ENCODE peak calls at places on chromosomes 16 and 17, in four cellular contexts. R is stimulated activated CD4-positive, alpha-beta T cell treated with anti-CD3 and anti-CD28 coated beads, Interleukin-1b, Interleukin-23, amount 100 ng/mL, for 1 hour; Q is psoas muscle; U is CD4-positive, alpha-beta T cell. X is an unnamed sample.
A peak's percentile ranks its signal among the peaks of the same experiment; 100 is the strongest.

GRCh38 chr16:71726491-71727319 is 2.2 kb upstream of the PHLPP2 start:
- DNase-seq in R (no peak), Q (no peak), U (no peak), X (no peak)

GRCh38 chr16:84928679-84929420 is 82.5 kb downstream of the ZDHHC7 start:
- DNase-seq in R (no peak), Q (peak; percentile 92), U (no peak), X (no peak)

GRCh38 chr17:19986941-19987714 is 9.5 kb upstream of the AKAP10 start:
- DNase-seq in R (no peak), Q (no peak), U (no peak), X (no peak)

GRCh38 chr17:77451894-77452852 is 311.4 kb downstream of the SEC14L1 start:
- DNase-seq in R (no peak), Q (peak; percentile 77), U (no peak), X (peak; percentile 20)

GRCh38 chr17:44314869-44315661 is 6.7 kb downstream of the RUNDC3A start:
- DNase-seq in R (no peak), Q (no peak), U (no peak), X (no peak)

GRCh38 chr17:81715107-81715871 is 3.2 kb downstream of the SLC25A10 start:
- DNase-seq in R (no peak), Q (peak; percentile 39), U (no peak), X (no peak)

GRCh38 chr17:42695500-42695899 is 13.2 kb downstream of the CNTNAP1 start:
- DNase-seq in R (no peak), Q (peak; percentile 30), U (no peak), X (no peak)

GRCh38 chr17:59361386-59361785 is 29.9 kb downstream of the YPEL2 start:
- DNase-seq in R (no peak), Q (no peak), U (no peak), X (no peak)

GRCh38 chr16:6279261-6279660 is 1053.4 kb upstream of the RBFOX1 start:
- DNase-seq in R (no peak), Q (no peak), U (no peak), X (no peak)

GRCh38 chr17:7445011-7445927 is at the start of gene CHRNB1:
- DNase-seq in R (no peak), Q (peak; percentile 95), U (peak; percentile 24), X (no peak)

GRCh38 chr16:48335961-48336360 is 49.3 kb downstream of the SIAH1 start:
- DNase-seq in R (no peak), Q (no peak), U (no peak), X (no peak)

GRCh38 chr17:74785096-74785980 is 9.2 kb upstream of the NAT9 start:
- DNase-seq in R (no peak), Q (no peak), U (no peak), X (no peak)

GRCh38 chr17:29560306-29560705 is 6.5 kb downstream of the ABHD15 start:
- DNase-seq in R (no peak), Q (no peak), U (no peak), X (no peak)

GRCh38 chr17:58279016-58279671 is 1.6 kb downstream of the MPO start:
- DNase-seq in R (no peak), Q (peak; percentile 84), U (no peak), X (no peak)

GRCh38 chr16:85528528-85529387 is 84.4 kb upstream of the GSE1 start:
- DNase-seq in R (no peak), Q (no peak), U (no peak), X (no peak)

GRCh38 chr16:85583491-85584181 is 29.5 kb upstream of the GSE1 start:
- DNase-seq in R (no peak), Q (no peak), U (no peak), X (peak; percentile 29)